ENCODE peak calls at places on chromosome 20, in nine cellular contexts. D, E, L, M, H, S, B, Q and F are unnamed samples.

GRCh38 chr20:7010584-7010983 is 243.1 kb downstream of the BMP2 start:
- DNase-seq in L (no peak), D (no peak), M (no peak), B (no peak), S (no peak), E (no peak), Q (no peak), H (no peak), F (no peak)

GRCh38 chr20:1353956-1354355 is 25.0 kb upstream of the SDCBP2 start:
- DNase-seq in B (no peak), D (no peak), M (no peak), L (no peak), Q (no peak), S (no peak), H (no peak), E (no peak), F (no peak)

GRCh38 chr20:34175879-34176278 is 63.8 kb upstream of the EIF2S2 start:
- DNase-seq in L (no peak), M (no peak), E (no peak), D (no peak), B (no peak), Q (no peak), H (no peak), S (no peak), F (no peak)

GRCh38 chr20:41413169-41413568 is 46.6 kb upstream of the EMILIN3 start:
- DNase-seq in B (no peak), D (no peak), S (no peak), H (no peak), Q (no peak), E (no peak), M (no peak), L (no peak), F (no peak)

GRCh38 chr20:62625516-62625915 is 16.8 kb upstream of the SLCO4A1 start:
- DNase-seq in D (no peak), Q (no peak), L (no peak), H (no peak), S (no peak), M (no peak), E (no peak), B (no peak), F (no peak)

GRCh38 chr20:45070932-45071632 is 29.8 kb downstream of the KCNS1 start:
- DNase-seq in S (peak; percentile 9), E (no peak), M (no peak), Q (no peak), H (peak; percentile 82), D (no peak), L (no peak), B (no peak), F (no peak)

GRCh38 chr20:22984611-22985010 is 50.5 kb upstream of the SSTR4 start:
- DNase-seq in B (no peak), H (peak; percentile 15), Q (no peak), M (no peak), L (no peak), S (peak; percentile 11), D (no peak), E (no peak), F (no peak)

GRCh38 chr20:48928832-48929725 is 7.6 kb downstream of the ARFGEF2 start:
- DNase-seq in E (no peak), H (peak; percentile 73), Q (no peak), D (no peak), M (peak; percentile 71), S (no peak), L (no peak), B (no peak), F (no peak)

GRCh38 chr20:44070139-44070900 is 116.7 kb downstream of the JPH2 start:
- DNase-seq in B (no peak), M (no peak), E (no peak), S (no peak), D (peak; percentile 41), L (no peak), Q (peak; percentile 51), H (no peak), F (no peak)

GRCh38 chr20:60215786-60216730 is 257.8 kb downstream of the CDH26 start:
- DNase-seq in S (no peak), L (no peak), B (no peak), E (no peak), H (no peak), M (no peak), D (no peak), Q (no peak), F (no peak)

GRCh38 chr20:32945710-32946221 is 58.5 kb downstream of the SUN5 start:
- DNase-seq in L (no peak), D (no peak), E (no peak), B (no peak), M (peak; percentile 56), H (no peak), S (peak; percentile 46), Q (no peak), F (no peak)

GRCh38 chr20:21104466-21104761 is 1.7 kb downstream of the LINC00237 start:
- DNase-seq in Q (no peak), M (no peak), L (no peak), S (no peak), E (no peak), H (no peak), D (no peak), B (peak; percentile 62), F (no peak)

GRCh38 chr20:62572980-62573379 is 69.3 kb upstream of the SLCO4A1 start:
- DNase-seq in M (no peak), L (no peak), E (no peak), H (no peak), B (no peak), D (no peak), S (no peak), Q (no peak), F (no peak)

GRCh38 chr20:40335437-40335836 is 353.6 kb downstream of the MAFB start:
- DNase-seq in E (no peak), Q (no peak), D (no peak), H (no peak), B (no peak), M (no peak), L (no peak), S (no peak), F (no peak)